ENCODE peak calls at places on chromosomes 6 and 20, in five cellular contexts. C is mesenchymal stem cell, E is trophoblast cell, P is neuronal stem cell, M is H1. Z is an unnamed sample.

GRCh38 chr20:33005908-33006775 is 1.4 kb upstream of the BPIFB2 start:
- DNase-seq in C (no peak), M (no peak), P (no peak), E (no peak), Z (no peak)

GRCh38 chr6:1109134-1109533 is 202.8 kb upstream of the FOXQ1 start:
- DNase-seq in P (no peak), E (no peak), M (no peak), C (no peak), Z (no peak)

GRCh38 chr20:59644371-59644939 is 40.1 kb downstream of the PHACTR3 start:
- DNase-seq in E (no peak), P (no peak), C (no peak), M (no peak), Z (no peak)

GRCh38 chr6:16168858-16169257 is 40.0 kb downstream of the MYLIP start:
- DNase-seq in P (peak; percentile 20), E (no peak), M (no peak), C (peak; percentile 63), Z (no peak)

GRCh38 chr6:84625510-84625909 is 138.9 kb downstream of the TBX18 start:
- DNase-seq in M (no peak), C (no peak), E (peak; percentile 43), P (no peak), Z (no peak)

GRCh38 chr6:7996538-7997225 is 67.5 kb downstream of the BLOC1S5 start:
- DNase-seq in C (no peak), M (no peak), P (no peak), E (peak; percentile 83), Z (no peak)

GRCh38 chr6:139153876-139154275 is 19.0 kb downstream of the HECA start:
- DNase-seq in E (no peak), M (no peak), P (no peak), C (peak; percentile 29), Z (no peak)

GRCh38 chr6:145155411-145155810 is 579.9 kb downstream of the EPM2A start:
- DNase-seq in P (no peak), M (no peak), E (peak; percentile 24), C (no peak), Z (no peak)

GRCh38 chr6:89680150-89680549 is 41.6 kb upstream of the LYRM2 start:
- DNase-seq in M (no peak), C (no peak), E (no peak), P (no peak), Z (no peak)

GRCh38 chr6:2476376-2476775 is 231.0 kb upstream of the GMDS start:
- DNase-seq in P (no peak), M (no peak), E (peak; percentile 95), C (no peak), Z (no peak)

GRCh38 chr6:148306287-148306686 is 36.4 kb upstream of the SASH1 start:
- DNase-seq in P (no peak), E (no peak), C (no peak), M (no peak), Z (no peak)

GRCh38 chr20:61932199-61932592 is 133.5 kb downstream of the TAF4 start:
- DNase-seq in C (no peak), E (no peak), M (no peak), P (no peak), Z (no peak)

GRCh38 chr20:21184810-21185209 is 58.9 kb downstream of the KIZ start:
- DNase-seq in E (peak; percentile 58), M (no peak), C (peak; percentile 11), P (no peak), Z (no peak)

GRCh38 chr6:26273673-26274595 is 91.1 kb upstream of the BTN3A2 start:
- DNase-seq in P (no peak), E (peak; percentile 19), C (peak; percentile 31), M (no peak), Z (no peak)

GRCh38 chr6:22290045-22290444 is 6.8 kb downstream of the PRL start:
- DNase-seq in M (no peak), E (peak; percentile 54), P (no peak), C (no peak), Z (no peak)

GRCh38 chr6:32967151-32968091 is 973 bp upstream of the BRD2 start:
- DNase-seq in P (no peak), E (peak; percentile 65), C (peak; percentile 67), M (no peak), Z (peak; percentile 65)

GRCh38 chr6:12289655-12290489 is at the start of gene EDN1:
- DNase-seq in M (peak; percentile 61), E (peak; percentile 76), C (peak; percentile 88), P (peak; percentile 73), Z (peak; percentile 87)

GRCh38 chr6:51959744-51960383 is 127.5 kb downstream of the PKHD1 start:
- DNase-seq in C (peak; percentile 51), P (peak; percentile 76), E (peak; percentile 88), M (peak; percentile 49), Z (peak; percentile 77)

GRCh38 chr20:10539818-10540553 is 104.9 kb downstream of the SLX4IP start:
- DNase-seq in P (no peak), C (no peak), E (no peak), M (no peak), Z (no peak)

GRCh38 chr6:125888989-125889656 is 67.4 kb upstream of the HINT3 start:
- DNase-seq in C (peak; percentile 43), M (no peak), P (peak; percentile 39), E (peak; percentile 79), Z (peak; percentile 51)

GRCh38 chr6:170160628-170161611 is 130.0 kb downstream of the DLL1 start:
- DNase-seq in M (no peak), P (no peak), C (no peak), E (peak; percentile 31), Z (no peak)

GRCh38 chr20:53903652-53903987 is 166.8 kb downstream of the BCAS1 start:
- DNase-seq in M (no peak), E (no peak), P (no peak), C (no peak), Z (no peak)

GRCh38 chr20:370151-370600 is 10.4 kb upstream of the TRIB3 start:
- DNase-seq in P (no peak), E (peak; percentile 95), C (peak; percentile 20), M (no peak), Z (no peak)

GRCh38 chr6:83707829-83708545 is 914 bp downstream of the SNAP91 start:
- DNase-seq in E (no peak), M (peak; percentile 9), P (peak; percentile 14), C (peak; percentile 1), Z (peak; percentile 56)

DNA sequence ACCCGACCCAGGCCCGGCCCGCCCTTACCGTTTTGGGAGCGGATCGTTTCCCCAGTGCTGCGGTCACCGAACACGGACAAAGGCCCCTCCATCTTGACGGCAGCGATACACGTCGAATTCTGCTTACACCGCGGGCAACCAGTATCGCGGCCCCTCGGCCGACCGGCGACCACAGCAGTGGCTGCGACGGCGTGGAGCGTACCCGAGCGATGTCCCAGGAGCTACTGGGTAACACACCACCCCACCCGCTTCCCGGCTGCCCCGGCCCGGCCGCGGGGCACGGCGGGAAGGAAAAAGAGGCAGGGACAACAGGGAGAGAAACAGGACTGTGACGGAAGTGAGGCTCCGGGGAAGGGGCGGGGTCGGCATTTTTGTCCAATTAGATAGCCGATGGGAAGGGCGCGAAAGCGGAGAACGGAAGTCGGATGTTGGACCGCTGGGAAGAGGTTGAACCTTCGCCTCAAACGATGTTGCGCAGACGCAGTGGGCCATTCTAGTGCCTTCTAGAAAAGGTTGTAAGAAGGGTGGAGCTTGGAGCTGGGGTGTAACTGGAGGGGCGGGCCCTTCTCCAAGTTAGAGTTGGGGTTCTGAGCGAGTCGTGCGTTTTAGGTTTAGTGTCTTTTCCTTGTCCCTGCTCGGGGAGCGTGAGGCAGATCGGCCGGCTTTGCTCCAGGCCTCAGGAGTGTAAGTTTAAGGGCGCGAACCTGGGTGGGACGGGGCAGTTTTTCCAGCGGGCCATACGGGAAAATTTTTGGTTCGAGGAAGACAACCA is at the start of gene TCP1:
- DNase-seq in C (peak; percentile 100), M (peak; percentile 97), E (peak; percentile 100), P (peak; percentile 99), Z (peak; percentile 99)
- H2AK5ac ChIP-seq in C (peak within 1 kb of the TSS; percentile 91), M (no peak within 1 kb of the TSS), E (peak within 1 kb of the TSS; percentile 27), P (peak within 1 kb of the TSS; percentile 99), Z (no peak within 1 kb of the TSS)

GRCh38 chr6:40442591-40442990 is 144.6 kb downstream of the LRFN2 start:
- DNase-seq in M (no peak), C (no peak), E (no peak), P (no peak), Z (no peak)
- H2BK12ac ChIP-seq in M (no peak overlapping the region), C (no peak overlapping the region), E (no peak overlapping the region), P (no peak overlapping the region), Z (no peak overlapping the region)

DNA sequence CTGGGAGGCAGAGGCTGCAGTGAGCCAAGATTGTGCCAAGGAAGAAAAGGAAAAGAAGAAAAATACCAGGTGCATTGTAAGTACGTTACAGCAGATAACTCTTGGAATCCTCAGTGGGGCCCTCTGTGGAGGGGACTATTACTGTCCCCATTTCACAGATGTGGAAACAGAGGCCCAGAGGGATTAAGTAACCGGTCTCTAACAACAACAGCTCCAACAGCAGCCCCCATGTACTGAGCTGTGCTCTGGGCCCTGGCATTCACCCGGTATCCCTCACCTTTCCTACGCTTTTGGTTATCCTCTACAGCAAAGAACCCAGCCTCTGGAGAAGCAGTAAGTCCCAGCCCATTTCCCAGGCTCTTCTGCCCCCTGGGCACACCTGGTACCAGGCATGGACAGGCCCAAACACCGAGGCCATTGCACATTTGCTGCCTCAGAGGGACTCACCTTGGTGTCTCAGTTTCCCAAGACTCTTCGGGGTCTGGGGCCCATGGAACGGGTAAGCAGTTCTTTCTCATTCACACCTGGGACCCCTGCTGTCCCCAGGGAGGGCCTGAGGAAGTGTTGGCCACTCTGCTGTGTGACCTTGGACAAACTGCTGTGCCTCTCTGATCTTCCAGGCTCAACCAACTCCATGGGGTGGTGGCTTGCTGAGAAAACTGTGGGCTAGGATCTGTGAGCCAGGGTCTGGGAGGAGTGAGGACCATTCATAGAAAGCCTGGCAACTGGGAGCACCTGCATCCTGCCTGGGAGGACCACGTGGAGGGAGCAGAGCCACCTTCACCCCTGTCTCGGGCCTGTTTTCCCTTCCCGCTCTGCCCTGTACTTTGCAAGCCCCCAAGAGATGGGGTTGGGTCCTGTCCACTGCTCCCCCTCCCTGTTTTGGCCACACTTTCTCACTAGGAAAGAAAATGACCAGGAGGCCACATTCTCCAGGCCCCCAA is 59.9 kb downstream of the SNAI1 start:
- DNase-seq in M (no peak), C (no peak), P (no peak), E (no peak), Z (no peak)
- H2BK120ac ChIP-seq in M (no peak overlapping the region), C (no peak overlapping the region), P (peak overlapping the region; percentile 41), E (peak overlapping the region; percentile 72), Z (no peak overlapping the region)

GRCh38 chr6:155765275-155766194 is 309.9 kb upstream of the NOX3 start:
- DNase-seq in E (peak; percentile 41), P (no peak), C (peak; percentile 70), M (no peak), Z (no peak)
- H2AK5ac ChIP-seq in E (no peak overlapping the region), P (no peak overlapping the region), C (no peak overlapping the region), M (no peak overlapping the region), Z (no peak overlapping the region)

DNA sequence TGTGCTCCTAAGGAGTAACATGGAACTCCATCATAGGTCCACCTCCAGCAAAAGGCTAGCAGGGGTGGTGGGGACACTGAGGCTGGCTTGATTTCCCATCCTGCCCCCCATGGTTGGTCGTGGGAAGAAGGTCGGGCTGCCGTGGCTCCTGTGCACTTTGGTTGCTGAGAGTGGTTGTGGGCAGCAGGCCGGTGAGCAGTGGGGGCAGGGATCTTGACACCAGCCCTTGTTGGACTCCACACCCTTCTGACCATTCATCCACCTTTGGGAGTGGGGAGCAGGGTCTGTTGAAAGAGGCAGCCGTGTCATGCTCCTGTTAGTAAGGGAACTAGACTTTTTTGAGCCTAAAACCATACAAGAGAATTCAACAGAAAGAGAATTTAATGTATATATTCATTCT is 175.2 kb downstream of the ARID1B start:
- DNase-seq in M (no peak), C (no peak), P (no peak), E (no peak), Z (no peak)
- H2BK12ac ChIP-seq in M (no peak overlapping the region), C (no peak overlapping the region), P (no peak overlapping the region), E (no peak overlapping the region), Z (no peak overlapping the region)

Z was measured in H9.